ENCODE peak calls at places on chromosomes 7 and 10, in eight cellular contexts. R, V, G, Y, W, L, M and Z are unnamed samples.
A peak's percentile ranks its signal among the peaks of the same experiment; 100 is the strongest.

GRCh38 chr10:11298116-11298515 is 280.4 kb downstream of the CELF2 start:
- DNase-seq in W (no peak), R (no peak), L (no peak), G (no peak), M (no peak), Y (no peak), V (no peak), Z (no peak)

GRCh38 chr10:7475954-7476353 is 65.1 kb upstream of the SFMBT2 start:
- DNase-seq in G (no peak), L (no peak), Y (no peak), M (no peak), W (no peak), R (no peak), V (no peak), Z (no peak)

GRCh38 chr10:126131338-126131737 is 235.0 kb downstream of the FANK1 start:
- DNase-seq in M (no peak), V (no peak), R (no peak), W (no peak), G (no peak), L (no peak), Y (no peak), Z (no peak)

GRCh38 chr10:93752761-93753160 is 5.0 kb upstream of the LGI1 start:
- DNase-seq in W (no peak), V (no peak), L (no peak), M (no peak), R (no peak), G (no peak), Y (peak; percentile 49), Z (no peak)

GRCh38 chr7:20831976-20832375 is 45.3 kb upstream of the SP8 start:
- DNase-seq in V (peak; percentile 37), L (no peak), Y (no peak), G (no peak), R (no peak), W (no peak), M (no peak), Z (no peak)

GRCh38 chr10:84329094-84329611 is 764 bp downstream of the CCSER2 start:
- DNase-seq in V (peak; percentile 60), L (no peak), R (peak; percentile 75), W (no peak), Y (no peak), M (no peak), G (no peak), Z (no peak)

GRCh38 chr10:92846819-92847184 is 1.5 kb upstream of the EXOC6 start:
- DNase-seq in L (no peak), R (no peak), G (no peak), W (no peak), M (no peak), V (no peak), Y (no peak), Z (no peak)

GRCh38 chr7:82975811-82976468 is 186.7 kb downstream of the PCLO start:
- DNase-seq in Y (no peak), V (peak; percentile 3), R (no peak), G (no peak), L (no peak), M (no peak), W (no peak), Z (no peak)

GRCh38 chr10:93463723-93464511 is 18.2 kb downstream of the MYOF start:
- DNase-seq in G (no peak), W (no peak), V (no peak), R (no peak), Y (no peak), M (no peak), L (no peak), Z (peak; percentile 85)

GRCh38 chr7:31788891-31789680 is 102.1 kb downstream of the PPP1R17 start:
- DNase-seq in M (no peak), V (no peak), L (no peak), G (no peak), Y (no peak), R (no peak), W (no peak), Z (no peak)

GRCh38 chr7:96224682-96225081 is 97.2 kb downstream of the SLC25A13 start:
- DNase-seq in Y (no peak), M (no peak), V (peak; percentile 55), R (no peak), L (no peak), W (no peak), G (no peak), Z (no peak)

GRCh38 chr7:19020711-19021110 is 96.7 kb downstream of the TWIST1 start:
- DNase-seq in L (no peak), M (no peak), V (no peak), W (no peak), R (no peak), G (no peak), Y (no peak), Z (no peak)

GRCh38 chr7:128831994-128832879 is 2.0 kb downstream of the FLNC start:
- DNase-seq in G (no peak), M (no peak), W (peak; percentile 66), L (no peak), Y (no peak), V (peak; percentile 79), R (peak; percentile 63), Z (peak; percentile 84)

GRCh38 chr10:85611746-85612377 is 754.7 kb downstream of the GRID1 start:
- DNase-seq in G (no peak), L (no peak), R (no peak), Y (no peak), V (no peak), M (no peak), W (no peak), Z (no peak)

GRCh38 chr10:37992083-37992482 is 15.6 kb upstream of the ZNF25 start:
- DNase-seq in R (no peak), M (no peak), Y (no peak), L (no peak), V (no peak), W (no peak), G (no peak), Z (no peak)

GRCh38 chr10:114697061-114697598 is 39.1 kb upstream of the ABLIM1 start:
- DNase-seq in R (no peak), W (no peak), Y (no peak), L (peak; percentile 13), G (no peak), M (no peak), V (no peak), Z (no peak)

GRCh38 chr7:75924884-75925283 is 9.9 kb downstream of the POR start:
- DNase-seq in R (no peak), Y (no peak), M (no peak), L (no peak), G (no peak), V (no peak), W (no peak), Z (no peak)

GRCh38 chr7:151243045-151243349 is 5.5 kb downstream of the SMARCD3 start:
- DNase-seq in L (no peak), G (no peak), M (no peak), R (no peak), V (no peak), Y (no peak), W (no peak), Z (no peak)
- H3K27ac ChIP-seq in L (no peak overlapping the region), G (no peak overlapping the region), M (no peak overlapping the region), R (peak overlapping the region; percentile 38), V (no peak overlapping the region), Y (no peak overlapping the region), W (no peak overlapping the region), Z (no peak overlapping the region)

GRCh38 chr7:5662776-5663175 is 118.7 kb downstream of the RNF216 start:
- DNase-seq in R (no peak), G (no peak), V (no peak), W (no peak), M (no peak), L (no peak), Y (no peak), Z (no peak)

GRCh38 chr7:5659584-5659983 is 121.9 kb downstream of the RNF216 start:
- DNase-seq in G (peak; percentile 42), Y (no peak), W (no peak), R (no peak), V (no peak), M (no peak), L (no peak), Z (no peak)

GRCh38 chr7:5665106-5666025 is 116.1 kb downstream of the RNF216 start:
- DNase-seq in L (peak; percentile 70), W (peak; percentile 83), R (no peak), M (peak; percentile 63), G (peak; percentile 70), V (peak; percentile 93), Y (peak; percentile 62), Z (peak; percentile 87)

GRCh38 chr7:5657901-5658300 is 123.6 kb downstream of the RNF216 start:
- DNase-seq in V (no peak), W (no peak), R (no peak), M (no peak), Y (no peak), G (no peak), L (no peak), Z (no peak)

GRCh38 chr7:5661941-5662340 is 119.5 kb downstream of the RNF216 start:
- DNase-seq in V (no peak), R (no peak), G (no peak), Y (no peak), M (no peak), L (no peak), W (no peak), Z (no peak)
- TF ChIP-seq POLR2AphosphoS5 in V (no peak), R (peak; percentile 79), G (no peak), Y (no peak), M (peak; percentile 49), L (no peak), W (no peak), Z (no peak)

DNA sequence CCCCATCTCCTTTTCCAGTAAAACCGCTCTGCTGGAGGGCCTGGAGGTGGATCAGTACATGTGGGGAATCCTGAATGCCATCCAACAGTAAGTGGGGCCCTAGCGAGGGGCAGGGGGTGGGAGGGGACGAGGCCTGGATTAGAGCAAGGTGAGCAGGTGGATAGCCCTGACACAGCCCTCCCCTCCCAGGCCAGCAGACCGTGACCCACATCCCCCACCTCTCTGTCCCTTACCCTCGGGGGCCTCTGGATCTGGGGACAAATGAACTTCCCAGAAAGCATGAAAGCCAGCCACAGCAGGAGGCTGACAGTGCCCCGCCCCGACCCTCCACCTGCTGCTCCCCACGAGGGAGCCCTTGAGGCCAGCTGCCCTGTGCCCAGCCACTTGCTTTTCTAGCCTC is 41.8 kb upstream of the PPIF start:
- DNase-seq in V (no peak), W (no peak), G (no peak), L (no peak), M (no peak), Y (no peak), R (no peak), Z (no peak)
- H3K36me3 ChIP-seq in V (peaks cover 4% of the 10 kb centered on the region), W (peaks cover 99% of the 10 kb centered on the region), G (peaks cover 94% of the 10 kb centered on the region), L (peaks cover 32% of the 10 kb centered on the region), M (peaks cover 24% of the 10 kb centered on the region), Y (peaks cover 7% of the 10 kb centered on the region), R (peaks cover 100% of the 10 kb centered on the region), Z (peaks cover 84% of the 10 kb centered on the region)

DNA sequence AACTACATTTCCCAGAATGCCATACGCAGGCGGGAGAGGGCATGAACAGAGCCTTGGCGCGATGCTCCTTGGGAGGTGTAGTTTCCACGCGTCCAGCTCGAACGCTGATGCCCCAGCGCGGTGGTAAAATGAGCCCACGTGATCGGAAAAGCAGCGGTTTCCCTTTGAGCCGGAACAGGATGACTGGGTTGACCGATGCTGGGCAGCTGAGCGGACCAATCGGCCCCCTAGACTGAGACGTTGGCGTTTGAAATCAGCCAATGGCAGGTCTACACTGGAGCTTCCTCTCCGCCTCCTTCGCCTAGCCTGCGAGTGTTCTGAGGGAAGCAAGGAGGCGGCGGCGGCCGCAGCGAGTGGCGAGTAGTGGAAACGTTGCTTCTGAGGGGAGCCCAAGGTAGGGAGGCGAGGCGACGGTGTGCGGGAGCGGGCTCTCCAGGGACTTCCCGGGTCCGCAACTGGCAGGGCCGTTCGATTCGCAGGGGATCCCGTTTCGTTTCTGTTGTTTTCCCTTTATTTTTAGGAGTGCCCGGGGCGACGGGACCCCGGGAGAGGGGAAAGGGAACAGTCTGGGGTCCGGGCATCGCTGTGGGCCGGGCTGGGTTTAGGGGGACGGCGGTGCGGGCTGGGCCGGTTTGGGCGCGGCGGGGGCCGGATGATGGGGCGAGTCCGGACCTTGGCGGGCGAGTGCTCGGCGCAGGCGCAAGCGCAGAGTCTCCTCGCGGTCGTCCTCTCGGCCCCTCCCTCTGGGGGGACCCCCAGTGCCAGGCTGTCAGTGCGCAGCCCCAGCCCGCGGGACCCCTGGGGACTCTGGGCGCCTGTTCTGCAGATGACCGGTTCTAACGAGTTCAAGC is at the start of gene BUB3:
- DNase-seq in G (peak; percentile 98), W (peak; percentile 99), Y (peak; percentile 100), R (peak; percentile 98), M (peak; percentile 97), L (peak; percentile 99), V (peak; percentile 99), Z (peak; percentile 99)
- H3K27ac ChIP-seq in G (peak within 1 kb of the TSS; percentile 93), W (peak within 1 kb of the TSS; percentile 85), Y (peak within 1 kb of the TSS; percentile 88), R (peak within 1 kb of the TSS; percentile 95), M (peak within 1 kb of the TSS; percentile 83), L (peak within 1 kb of the TSS; percentile 86), V (peak within 1 kb of the TSS; percentile 58), Z (peak within 1 kb of the TSS; percentile 96)